ENCODE peak calls at places on chromosome 3, in five cellular contexts. E is hypothalamus, J is T-helper 9 cell, L is pancreas, H is iris pigment epithelial cell. X is an unnamed sample.

GRCh38 chr3:167626490-167626889 is 27.3 kb downstream of the WDR49 start:
- DNase-seq in L (no peak), H (no peak), E (no peak), J (no peak), X (no peak)

GRCh38 chr3:69735893-69736292 is 3.4 kb upstream of the MITF start:
- DNase-seq in J (no peak), H (no peak), L (no peak), E (no peak), X (no peak)

GRCh38 chr3:118504906-118505305 is 529.7 kb downstream of the IGSF11 start:
- DNase-seq in J (no peak), H (no peak), L (no peak), E (no peak), X (no peak)

GRCh38 chr3:119885746-119886530 is 104.0 kb downstream of the NR1I2 start:
- DNase-seq in L (no peak), J (no peak), H (peak; percentile 38), E (no peak), X (peak; percentile 26)

GRCh38 chr3:194135516-194135805 is 487 bp upstream of the HES1 start:
- DNase-seq in L (no peak), J (no peak), E (no peak), H (no peak), X (no peak)

GRCh38 chr3:122415104-122415744 is 638 bp downstream of the WDR5B start:
- DNase-seq in H (peak; percentile 69), L (peak; percentile 66), J (peak; percentile 11), E (no peak), X (peak; percentile 40)

GRCh38 chr3:167876603-167877325 is 141.2 kb downstream of the SERPINI1 start:
- DNase-seq in H (peak; percentile 77), J (no peak), E (no peak), L (no peak), X (peak; percentile 93)

GRCh38 chr3:18443670-18444596 is 18.8 kb upstream of the SATB1 start:
- DNase-seq in H (no peak), L (peak; percentile 44), J (peak; percentile 4), E (no peak), X (no peak)

GRCh38 chr3:184001761-184002160 is 15.9 kb downstream of the ABCC5 start:
- DNase-seq in H (no peak), E (no peak), J (no peak), L (no peak), X (no peak)

GRCh38 chr3:100268986-100269385 is 8.2 kb downstream of the TBC1D23 start:
- DNase-seq in L (no peak), E (no peak), H (peak; percentile 36), J (no peak), X (peak; percentile 31)

GRCh38 chr3:131421957-131422498 is 40.5 kb downstream of the NUDT16 start:
- DNase-seq in E (no peak), L (no peak), J (no peak), H (no peak), X (peak; percentile 8)

GRCh38 chr3:135224963-135225362 is 429.9 kb downstream of the EPHB1 start:
- DNase-seq in J (no peak), H (no peak), L (no peak), E (no peak), X (no peak)

GRCh38 chr3:114623420-114624046 is 329.7 kb downstream of the TIGIT start:
- DNase-seq in E (no peak), H (peak; percentile 21), L (no peak), J (no peak), X (no peak)

GRCh38 chr3:46895761-46896160 is 18.2 kb downstream of the PTH1R start:
- DNase-seq in E (no peak), H (no peak), J (no peak), L (no peak), X (no peak)

GRCh38 chr3:117644203-117644602 is 934.6 kb downstream of the TUSC7 start:
- DNase-seq in H (no peak), E (no peak), L (no peak), J (no peak), X (no peak)

GRCh38 chr3:113898892-113899291 is 48.9 kb upstream of the ZDHHC23 start:
- DNase-seq in H (peak; percentile 80), E (no peak), L (no peak), J (no peak), X (peak; percentile 18)

GRCh38 chr3:51373658-51374421 is 11.3 kb upstream of the MANF start:
- DNase-seq in J (no peak), L (no peak), E (no peak), H (no peak), X (no peak)

GRCh38 chr3:5317572-5317971 is 130.1 kb downstream of the EDEM1 start:
- DNase-seq in J (no peak), E (no peak), L (no peak), H (no peak), X (peak; percentile 51)

GRCh38 chr3:100781311-100781710 is 72.0 kb downstream of the TFG start:
- DNase-seq in L (no peak), H (peak; percentile 31), J (no peak), E (no peak), X (peak; percentile 69)

GRCh38 chr3:78809941-78810340 is 957.9 kb downstream of the ROBO1 start:
- DNase-seq in H (no peak), L (no peak), E (no peak), J (no peak), X (peak; percentile 60)

X was measured in fibroblast of mammary gland.